ENCODE peak calls at places on chromosomes 16 and 17, in nine cellular contexts. One of them, this sample, is unnamed.

GRCh38 chr16:72434159-72434558 is 262.2 kb upstream of the PMFBP1 start:
- DNase-seq in colonic mucosa: no peak
- DNase-seq in AG09309: no peak
- DNase-seq in osteoblast: no peak
- DNase-seq in prostate gland: no peak
- DNase-seq in Panc1: no peak
- DNase-seq in fibroblast of mammary gland: peak; percentile 60
- DNase-seq in fibroblast of lung: peak; percentile 58
- DNase-seq in foreskin fibroblast: peak; percentile 50
- DNase-seq in this sample: peak; percentile 53

GRCh38 chr16:85961988-85962915 is 63.3 kb downstream of the IRF8 start:
- DNase-seq in colonic mucosa: no peak
- DNase-seq in AG09309: no peak
- DNase-seq in osteoblast: no peak
- DNase-seq in prostate gland: no peak
- DNase-seq in Panc1: no peak
- DNase-seq in fibroblast of mammary gland: no peak
- DNase-seq in fibroblast of lung: no peak
- DNase-seq in foreskin fibroblast: no peak
- DNase-seq in this sample: no peak

GRCh38 chr17:16352303-16352837 is 899 bp downstream of the CENPV start:
- DNase-seq in colonic mucosa: peak; percentile 73
- DNase-seq in AG09309: no peak
- DNase-seq in osteoblast: peak; percentile 93
- DNase-seq in prostate gland: no peak
- DNase-seq in Panc1: no peak
- DNase-seq in fibroblast of mammary gland: peak; percentile 41
- DNase-seq in fibroblast of lung: peak; percentile 42
- DNase-seq in foreskin fibroblast: peak; percentile 70
- DNase-seq in this sample: peak; percentile 45

GRCh38 chr17:31549121-31549524 is 157.6 kb downstream of the RAB11FIP4 start:
- DNase-seq in colonic mucosa: no peak
- DNase-seq in AG09309: no peak
- DNase-seq in osteoblast: peak; percentile 89
- DNase-seq in prostate gland: no peak
- DNase-seq in Panc1: no peak
- DNase-seq in fibroblast of mammary gland: peak; percentile 24
- DNase-seq in fibroblast of lung: no peak
- DNase-seq in foreskin fibroblast: peak; percentile 44
- DNase-seq in this sample: no peak

GRCh38 chr16:86251682-86252081 is 258.6 kb upstream of the FOXF1 start:
- DNase-seq in colonic mucosa: no peak
- DNase-seq in AG09309: no peak
- DNase-seq in osteoblast: no peak
- DNase-seq in prostate gland: no peak
- DNase-seq in Panc1: no peak
- DNase-seq in fibroblast of mammary gland: no peak
- DNase-seq in fibroblast of lung: no peak
- DNase-seq in foreskin fibroblast: no peak
- DNase-seq in this sample: peak; percentile 68

GRCh38 chr17:14332331-14332730 is 31.4 kb downstream of the HS3ST3B1 start:
- DNase-seq in colonic mucosa: no peak
- DNase-seq in AG09309: no peak
- DNase-seq in osteoblast: no peak
- DNase-seq in prostate gland: no peak
- DNase-seq in Panc1: no peak
- DNase-seq in fibroblast of mammary gland: no peak
- DNase-seq in fibroblast of lung: no peak
- DNase-seq in foreskin fibroblast: no peak
- DNase-seq in this sample: no peak

GRCh38 chr17:36880506-36880905 is 56.8 kb upstream of the LHX1 start:
- DNase-seq in colonic mucosa: no peak
- DNase-seq in AG09309: no peak
- DNase-seq in osteoblast: no peak
- DNase-seq in prostate gland: no peak
- DNase-seq in Panc1: no peak
- DNase-seq in fibroblast of mammary gland: no peak
- DNase-seq in fibroblast of lung: peak; percentile 23
- DNase-seq in foreskin fibroblast: no peak
- DNase-seq in this sample: no peak

GRCh38 chr16:22681881-22682291 is 132.1 kb upstream of the HS3ST2 start:
- DNase-seq in colonic mucosa: no peak
- DNase-seq in AG09309: no peak
- DNase-seq in osteoblast: no peak
- DNase-seq in prostate gland: no peak
- DNase-seq in Panc1: no peak
- DNase-seq in fibroblast of mammary gland: no peak
- DNase-seq in fibroblast of lung: no peak
- DNase-seq in foreskin fibroblast: peak; percentile 58
- DNase-seq in this sample: no peak

GRCh38 chr16:66604376-66605176 is at the start of gene CMTM3:
- DNase-seq in colonic mucosa: peak; percentile 58
- DNase-seq in AG09309: no peak
- DNase-seq in osteoblast: peak; percentile 98
- DNase-seq in prostate gland: no peak
- DNase-seq in Panc1: no peak
- DNase-seq in fibroblast of mammary gland: peak; percentile 49
- DNase-seq in fibroblast of lung: peak; percentile 54
- DNase-seq in foreskin fibroblast: peak; percentile 77
- DNase-seq in this sample: peak; percentile 56

GRCh38 chr16:72073831-72074230 is 10.8 kb downstream of the HPR start:
- DNase-seq in colonic mucosa: no peak
- DNase-seq in AG09309: no peak
- DNase-seq in osteoblast: no peak
- DNase-seq in prostate gland: no peak
- DNase-seq in Panc1: no peak
- DNase-seq in fibroblast of mammary gland: peak; percentile 40
- DNase-seq in fibroblast of lung: no peak
- DNase-seq in foreskin fibroblast: no peak
- DNase-seq in this sample: no peak

GRCh38 chr17:2008332-2009126 is 16.6 kb downstream of the RTN4RL1 start:
- DNase-seq in colonic mucosa: peak; percentile 54
- DNase-seq in AG09309: no peak
- DNase-seq in osteoblast: peak; percentile 65
- DNase-seq in prostate gland: no peak
- DNase-seq in Panc1: no peak
- DNase-seq in fibroblast of mammary gland: no peak
- DNase-seq in fibroblast of lung: no peak
- DNase-seq in foreskin fibroblast: no peak
- DNase-seq in this sample: no peak

GRCh38 chr16:11039726-11040125 is 95.4 kb downstream of the CLEC16A start:
- DNase-seq in colonic mucosa: no peak
- DNase-seq in AG09309: no peak
- DNase-seq in osteoblast: no peak
- DNase-seq in prostate gland: no peak
- DNase-seq in Panc1: no peak
- DNase-seq in fibroblast of mammary gland: no peak
- DNase-seq in fibroblast of lung: no peak
- DNase-seq in foreskin fibroblast: no peak
- DNase-seq in this sample: no peak

GRCh38 chr17:5931611-5932010 is 138.6 kb upstream of the WSCD1 start:
- DNase-seq in colonic mucosa: peak; percentile 17
- DNase-seq in AG09309: no peak
- DNase-seq in osteoblast: no peak
- DNase-seq in prostate gland: no peak
- DNase-seq in Panc1: no peak
- DNase-seq in fibroblast of mammary gland: no peak
- DNase-seq in fibroblast of lung: peak; percentile 7
- DNase-seq in foreskin fibroblast: peak; percentile 9
- DNase-seq in this sample: no peak

GRCh38 chr16:29683543-29684090 is 4.6 kb downstream of the QPRT start:
- DNase-seq in colonic mucosa: no peak
- DNase-seq in AG09309: no peak
- DNase-seq in osteoblast: peak; percentile 49
- DNase-seq in prostate gland: no peak
- DNase-seq in Panc1: no peak
- DNase-seq in fibroblast of mammary gland: peak; percentile 45
- DNase-seq in fibroblast of lung: no peak
- DNase-seq in foreskin fibroblast: no peak
- DNase-seq in this sample: no peak

DNA sequence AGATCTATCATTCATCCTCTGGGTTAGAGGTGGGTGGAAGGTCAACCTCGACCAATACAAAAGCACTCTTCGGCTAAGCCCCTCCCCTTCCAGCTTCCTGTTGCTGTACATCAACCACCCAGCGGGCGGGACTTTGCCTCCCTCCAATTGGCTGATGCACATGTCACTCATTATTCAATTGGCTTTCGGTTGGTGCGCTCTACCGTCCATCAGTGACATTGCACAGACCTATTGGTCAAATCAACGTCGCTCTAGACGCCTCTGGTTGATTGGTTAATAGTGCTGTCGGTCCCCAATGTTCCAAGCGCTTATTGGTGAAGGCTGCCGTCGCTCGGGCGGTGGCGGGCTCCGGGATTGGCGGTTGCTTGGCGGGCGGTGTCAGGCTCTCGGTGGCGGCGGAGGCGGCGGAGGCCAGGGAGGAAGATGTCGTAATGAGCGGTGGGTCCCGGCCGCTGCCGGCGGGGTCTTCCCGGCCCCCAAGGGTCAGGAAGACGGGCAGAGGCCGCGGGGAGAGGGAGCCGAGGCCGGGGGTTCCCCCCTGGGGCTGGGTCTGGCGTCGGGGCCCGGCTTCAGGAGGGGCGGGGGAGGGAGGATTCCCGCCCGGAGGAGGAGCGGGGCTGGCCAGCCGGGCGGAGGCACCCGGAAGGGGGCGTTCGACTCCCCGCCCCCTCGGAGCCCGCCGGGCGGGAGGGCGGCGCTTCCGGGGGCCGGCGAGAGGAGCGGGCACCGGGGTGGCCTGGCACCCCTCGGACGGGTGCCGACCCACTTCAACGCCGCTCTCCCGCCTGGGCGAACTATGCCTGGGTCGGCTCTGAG is at the start of gene SP2:
- DNase-seq in colonic mucosa: peak; percentile 100
- DNase-seq in AG09309: peak; percentile 100
- DNase-seq in osteoblast: peak; percentile 99
- DNase-seq in prostate gland: peak; percentile 100
- DNase-seq in Panc1: peak; percentile 100
- DNase-seq in fibroblast of mammary gland: peak; percentile 100
- DNase-seq in fibroblast of lung: peak; percentile 100
- DNase-seq in foreskin fibroblast: peak; percentile 100
- DNase-seq in this sample: peak; percentile 100
- TF ChIP-seq CTCF in colonic mucosa: no peak
- TF ChIP-seq CTCF in AG09309: no peak
- TF ChIP-seq CTCF in osteoblast: no peak
- TF ChIP-seq CTCF in prostate gland: peak; percentile 35
- TF ChIP-seq CTCF in Panc1: no peak
- TF ChIP-seq CTCF in fibroblast of mammary gland: no peak
- TF ChIP-seq CTCF in fibroblast of lung: no peak
- TF ChIP-seq CTCF in foreskin fibroblast: no peak
- TF ChIP-seq CTCF in this sample: peak; percentile 6

DNA sequence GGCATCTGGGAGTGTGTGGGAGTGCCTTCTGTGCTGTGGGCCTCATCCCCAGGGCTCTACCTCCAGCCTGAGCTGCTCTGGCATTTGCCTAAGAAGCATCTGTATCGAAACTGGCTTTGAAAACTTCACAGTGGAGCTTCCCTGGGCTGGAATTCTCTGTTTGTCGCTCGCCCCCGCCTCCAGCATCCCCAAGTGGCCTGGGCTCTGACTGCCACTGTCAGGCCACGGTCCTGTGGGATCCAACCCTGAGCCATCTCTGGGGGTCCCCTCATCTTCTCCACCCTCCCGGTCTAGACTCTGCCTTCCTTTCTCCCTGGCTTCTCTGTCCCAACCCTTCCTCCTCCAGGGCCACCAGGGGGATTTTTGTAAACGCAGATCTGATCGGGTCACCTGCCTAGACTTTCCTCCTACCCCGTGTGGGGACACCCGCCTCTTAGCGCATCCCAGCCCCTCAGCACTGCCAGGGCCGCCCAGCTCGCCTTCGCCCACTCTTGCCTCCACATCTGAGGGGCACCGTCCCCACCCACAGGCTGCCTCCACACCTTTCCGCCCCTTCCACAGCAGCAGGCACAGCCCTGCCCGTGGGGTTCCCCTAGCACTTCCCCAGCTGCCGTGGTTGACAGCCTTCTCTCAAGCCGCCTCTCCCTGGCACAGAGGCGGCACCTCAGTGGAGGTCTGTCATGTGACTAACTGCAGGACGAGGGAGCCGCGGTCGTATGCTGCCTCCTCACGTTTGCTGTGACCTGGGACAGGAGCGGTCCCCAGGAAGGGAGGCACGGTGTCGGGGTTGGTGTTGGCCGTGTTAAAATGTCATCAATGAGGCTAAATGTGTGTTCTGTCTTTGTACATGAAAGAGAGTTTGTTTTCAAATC is 12.0 kb downstream of the TBC1D24 start:
- DNase-seq in colonic mucosa: peak; percentile 64
- DNase-seq in AG09309: no peak
- DNase-seq in osteoblast: peak; percentile 76
- DNase-seq in prostate gland: peak; percentile 56
- DNase-seq in Panc1: no peak
- DNase-seq in fibroblast of mammary gland: no peak
- DNase-seq in fibroblast of lung: no peak
- DNase-seq in foreskin fibroblast: peak; percentile 68
- DNase-seq in this sample: peak; percentile 26
- TF ChIP-seq CTCF in colonic mucosa: no peak
- TF ChIP-seq CTCF in AG09309: peak; percentile 19
- TF ChIP-seq CTCF in osteoblast: no peak
- TF ChIP-seq CTCF in prostate gland: peak; percentile 50
- TF ChIP-seq CTCF in Panc1: no peak
- TF ChIP-seq CTCF in fibroblast of mammary gland: no peak
- TF ChIP-seq CTCF in fibroblast of lung: no peak
- TF ChIP-seq CTCF in foreskin fibroblast: no peak
- TF ChIP-seq CTCF in this sample: no peak

GRCh38 chr17:81094224-81094743 is 59.3 kb downstream of the BAIAP2 start:
- DNase-seq in colonic mucosa: no peak
- DNase-seq in AG09309: no peak
- DNase-seq in osteoblast: no peak
- DNase-seq in prostate gland: no peak
- DNase-seq in Panc1: no peak
- DNase-seq in fibroblast of mammary gland: no peak
- DNase-seq in fibroblast of lung: no peak
- DNase-seq in foreskin fibroblast: no peak
- DNase-seq in this sample: no peak
- TF ChIP-seq CTCF in colonic mucosa: no peak
- TF ChIP-seq CTCF in AG09309: peak; percentile 15
- TF ChIP-seq CTCF in osteoblast: peak; percentile 5
- TF ChIP-seq CTCF in prostate gland: no peak
- TF ChIP-seq CTCF in Panc1: no peak
- TF ChIP-seq CTCF in fibroblast of mammary gland: no peak
- TF ChIP-seq CTCF in fibroblast of lung: no peak
- TF ChIP-seq CTCF in foreskin fibroblast: no peak
- TF ChIP-seq CTCF in this sample: peak; percentile 6

DNA sequence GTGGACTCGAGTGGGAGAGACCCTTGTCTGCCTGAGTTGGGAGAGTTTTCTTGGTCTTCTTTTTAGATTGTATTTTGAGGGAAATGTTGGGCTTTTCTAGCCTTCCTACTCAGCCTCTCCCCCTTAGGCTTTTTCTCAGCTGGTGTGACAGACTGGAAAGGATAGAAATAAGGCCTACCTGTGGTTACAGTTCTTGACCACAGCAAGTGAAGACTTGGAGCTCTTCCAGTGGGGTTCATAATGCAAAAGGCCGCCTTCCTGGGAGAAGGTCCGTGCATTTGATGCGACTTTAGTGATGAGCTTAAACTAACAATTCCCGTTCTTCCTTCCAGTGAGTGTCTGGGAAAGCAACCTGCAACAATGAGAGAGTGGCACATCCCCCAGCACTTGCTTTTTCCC is 56.8 kb downstream of the B9D1 start:
- DNase-seq in colonic mucosa: no peak
- DNase-seq in AG09309: no peak
- DNase-seq in osteoblast: peak; percentile 46
- DNase-seq in prostate gland: no peak
- DNase-seq in Panc1: no peak
- DNase-seq in fibroblast of mammary gland: no peak
- DNase-seq in fibroblast of lung: no peak
- DNase-seq in foreskin fibroblast: no peak
- DNase-seq in this sample: no peak
- TF ChIP-seq CTCF in colonic mucosa: no peak
- TF ChIP-seq CTCF in AG09309: no peak
- TF ChIP-seq CTCF in osteoblast: no peak
- TF ChIP-seq CTCF in prostate gland: no peak
- TF ChIP-seq CTCF in Panc1: no peak
- TF ChIP-seq CTCF in fibroblast of mammary gland: no peak
- TF ChIP-seq CTCF in fibroblast of lung: no peak
- TF ChIP-seq CTCF in foreskin fibroblast: no peak
- TF ChIP-seq CTCF in this sample: no peak

This sample was measured in fibroblast of villous mesenchyme.